ENCODE peak calls at places on chromosomes 16 and 17, in four cellular contexts. H is PC-3, M is natural killer cell, F is GM13977. Y is an unnamed sample.

GRCh38 chr16:25434061-25434460 is 176.4 kb upstream of the ZKSCAN2 start:
- DNase-seq in H (no peak), M (no peak), F (no peak), Y (no peak)

GRCh38 chr17:64005734-64006167 is 7.6 kb downstream of the PRR29 start:
- DNase-seq in H (peak; percentile 92), M (no peak), F (peak; percentile 8), Y (no peak)

GRCh38 chr16:9362050-9362449 is 270.6 kb downstream of the HAPSTR1 start:
- DNase-seq in H (no peak), M (no peak), F (no peak), Y (no peak)

GRCh38 chr17:73657473-73658116 is 13.3 kb upstream of the SDK2 start:
- DNase-seq in H (peak; percentile 67), M (no peak), F (no peak), Y (no peak)

GRCh38 chr17:17783121-17783824 is 53.5 kb downstream of the SREBF1 start:
- DNase-seq in H (peak; percentile 57), M (peak; percentile 38), F (peak; percentile 84), Y (no peak)

GRCh38 chr16:27439273-27440018 is 37.5 kb downstream of the IL21R start:
- DNase-seq in H (no peak), M (no peak), F (no peak), Y (no peak)

GRCh38 chr17:49230636-49231562 is at the start of gene PHOSPHO1:
- DNase-seq in H (peak; percentile 87), M (peak; percentile 88), F (peak; percentile 94), Y (peak; percentile 95)

GRCh38 chr17:32157225-32157624 is 14.9 kb downstream of the RHOT1 start:
- DNase-seq in H (peak; percentile 27), M (no peak), F (no peak), Y (no peak)

GRCh38 chr16:64363039-64363438 is 758.8 kb downstream of the CDH11 start:
- DNase-seq in H (no peak), M (no peak), F (no peak), Y (no peak)

GRCh38 chr17:38735161-38735997 is 5.2 kb downstream of the CISD3 start:
- DNase-seq in H (peak; percentile 21), M (peak; percentile 78), F (peak; percentile 86), Y (peak; percentile 90)

GRCh38 chr17:66620528-66620927 is 214.4 kb upstream of the CACNG5 start:
- DNase-seq in H (no peak), M (no peak), F (no peak), Y (no peak)

GRCh38 chr17:40836020-40836419 is 13.6 kb upstream of the KRT10 start:
- DNase-seq in H (no peak), M (no peak), F (no peak), Y (no peak)

GRCh38 chr17:82527893-82528292 is 8.4 kb downstream of the FOXK2 start:
- DNase-seq in H (no peak), M (no peak), F (no peak), Y (no peak)

GRCh38 chr17:12977008-12977751 is 40.6 kb downstream of the ELAC2 start:
- DNase-seq in H (no peak), M (no peak), F (no peak), Y (no peak)

GRCh38 chr17:63478814-63479494 is 2.1 kb downstream of the ACE start:
- DNase-seq in H (peak; percentile 97), M (peak; percentile 49), F (peak; percentile 94), Y (peak; percentile 79)

GRCh38 chr17:78401246-78401645 is 22.8 kb downstream of the PGS1 start:
- DNase-seq in H (no peak), M (no peak), F (no peak), Y (no peak)

GRCh38 chr17:79919862-79920720 is 80.9 kb upstream of the CBX4 start:
- DNase-seq in H (no peak), M (no peak), F (no peak), Y (no peak)

GRCh38 chr16:47234-47633 is 6.2 kb downstream of the POLR3K start:
- DNase-seq in H (no peak), M (no peak), F (no peak), Y (no peak)

GRCh38 chr17:5899496-5900195 is 170.5 kb upstream of the WSCD1 start:
- DNase-seq in H (no peak), M (no peak), F (no peak), Y (no peak)

GRCh38 chr16:66266436-66267286 is 99.8 kb upstream of the CDH5 start:
- DNase-seq in H (no peak), M (no peak), F (no peak), Y (no peak)

GRCh38 chr16:2919511-2920255 is 8.0 kb downstream of the FLYWCH1 start:
- DNase-seq in H (peak; percentile 74), M (peak; percentile 51), F (peak; percentile 68), Y (peak; percentile 31)

GRCh38 chr17:72345536-72345935 is 224.7 kb downstream of the SOX9 start:
- DNase-seq in H (no peak), M (no peak), F (no peak), Y (no peak)
- TF ChIP-seq CTCF in H (no peak), M (no peak), F (no peak), Y (no peak)

GRCh38 chr17:68972119-68972704 is 17.0 kb upstream of the ABCA8 start:
- DNase-seq in H (peak; percentile 62), M (no peak), F (peak; percentile 32), Y (no peak)
- TF ChIP-seq CTCF in H (peak; percentile 89), M (peak; percentile 25), F (peak; percentile 52), Y (peak; percentile 62)

GRCh38 chr16:86067936-86068335 is 169.0 kb downstream of the IRF8 start:
- DNase-seq in H (no peak), M (no peak), F (no peak), Y (no peak)

GRCh38 chr16:86068722-86069121 is 169.8 kb downstream of the IRF8 start:
- DNase-seq in H (no peak), M (no peak), F (no peak), Y (no peak)

GRCh38 chr16:86070971-86071370 is 172.0 kb downstream of the IRF8 start:
- DNase-seq in H (no peak), M (no peak), F (no peak), Y (no peak)

GRCh38 chr16:86070511-86070910 is 171.5 kb downstream of the IRF8 start:
- DNase-seq in H (no peak), M (no peak), F (no peak), Y (no peak)

GRCh38 chr16:86069736-86070298 is 170.9 kb downstream of the IRF8 start:
- DNase-seq in H (no peak), M (no peak), F (no peak), Y (no peak)
- TF ChIP-seq CTCF in H (no peak), M (no peak), F (no peak), Y (no peak)

GRCh38 chr16:20349615-20350014 is 2.9 kb downstream of the UMOD start:
- DNase-seq in H (no peak), M (no peak), F (no peak), Y (no peak)
- TF ChIP-seq CTCF in H (no peak), M (no peak), F (no peak), Y (no peak)

Y was measured in D721Med.